ENCODE peak calls at places on chromosomes 6 and 20, in nine cellular contexts. One of them, this sample, is unnamed.
A peak's percentile ranks its signal among the peaks of the same experiment; 100 is the strongest.

GRCh38 chr6:110874880-110875547 is 429 bp downstream of the AMD1 start:
- DNase-seq in K562: no peak
- DNase-seq in psoas muscle: peak; percentile 71
- DNase-seq in neural progenitor cell: peak; percentile 51
- DNase-seq in adrenal gland: peak; percentile 59
- DNase-seq in heart left ventricle: no peak
- DNase-seq in IMR-90: no peak
- DNase-seq in thyroid gland: peak; percentile 59
- DNase-seq in left ventricle myocardium inferior: peak; percentile 37
- DNase-seq in this sample: peak; percentile 37

GRCh38 chr6:52063584-52064400 is 23.6 kb downstream of the PKHD1 start:
- DNase-seq in neural progenitor cell: peak; percentile 67
- DNase-seq in K562: peak; percentile 32
- DNase-seq in psoas muscle: peak; percentile 57
- DNase-seq in left ventricle myocardium inferior: no peak
- DNase-seq in IMR-90: peak; percentile 30
- DNase-seq in adrenal gland: peak; percentile 41
- DNase-seq in thyroid gland: no peak
- DNase-seq in heart left ventricle: no peak
- DNase-seq in this sample: peak; percentile 40

GRCh38 chr20:21608777-21609176 is 94.9 kb upstream of the NKX2-2 start:
- DNase-seq in heart left ventricle: no peak
- DNase-seq in K562: no peak
- DNase-seq in thyroid gland: no peak
- DNase-seq in adrenal gland: no peak
- DNase-seq in IMR-90: no peak
- DNase-seq in left ventricle myocardium inferior: no peak
- DNase-seq in neural progenitor cell: no peak
- DNase-seq in psoas muscle: no peak
- DNase-seq in this sample: no peak

GRCh38 chr6:113203135-113203534 is 654.0 kb upstream of the MARCKS start:
- DNase-seq in heart left ventricle: no peak
- DNase-seq in left ventricle myocardium inferior: no peak
- DNase-seq in IMR-90: no peak
- DNase-seq in neural progenitor cell: no peak
- DNase-seq in psoas muscle: no peak
- DNase-seq in thyroid gland: no peak
- DNase-seq in adrenal gland: no peak
- DNase-seq in K562: no peak
- DNase-seq in this sample: no peak

GRCh38 chr6:12420626-12421025 is 130.5 kb downstream of the EDN1 start:
- DNase-seq in heart left ventricle: no peak
- DNase-seq in thyroid gland: no peak
- DNase-seq in K562: no peak
- DNase-seq in adrenal gland: no peak
- DNase-seq in left ventricle myocardium inferior: no peak
- DNase-seq in neural progenitor cell: peak; percentile 82
- DNase-seq in IMR-90: peak; percentile 25
- DNase-seq in psoas muscle: no peak
- DNase-seq in this sample: no peak

GRCh38 chr20:49759266-49759950 is 45.7 kb upstream of the B4GALT5 start:
- DNase-seq in neural progenitor cell: no peak
- DNase-seq in left ventricle myocardium inferior: no peak
- DNase-seq in adrenal gland: no peak
- DNase-seq in thyroid gland: no peak
- DNase-seq in psoas muscle: no peak
- DNase-seq in K562: no peak
- DNase-seq in IMR-90: no peak
- DNase-seq in heart left ventricle: no peak
- DNase-seq in this sample: no peak

GRCh38 chr6:109406196-109406595 is 23.9 kb upstream of the CD164 start:
- DNase-seq in adrenal gland: no peak
- DNase-seq in thyroid gland: no peak
- DNase-seq in psoas muscle: no peak
- DNase-seq in left ventricle myocardium inferior: no peak
- DNase-seq in K562: no peak
- DNase-seq in neural progenitor cell: no peak
- DNase-seq in heart left ventricle: no peak
- DNase-seq in IMR-90: peak; percentile 63
- DNase-seq in this sample: no peak

GRCh38 chr20:49871391-49871948 is 43.9 kb downstream of the SPATA2 start:
- DNase-seq in psoas muscle: no peak
- DNase-seq in K562: no peak
- DNase-seq in left ventricle myocardium inferior: no peak
- DNase-seq in adrenal gland: no peak
- DNase-seq in thyroid gland: no peak
- DNase-seq in heart left ventricle: no peak
- DNase-seq in IMR-90: no peak
- DNase-seq in neural progenitor cell: no peak
- DNase-seq in this sample: no peak

GRCh38 chr20:22810626-22811559 is 224.2 kb upstream of the SSTR4 start:
- DNase-seq in IMR-90: no peak
- DNase-seq in heart left ventricle: no peak
- DNase-seq in neural progenitor cell: peak; percentile 64
- DNase-seq in psoas muscle: no peak
- DNase-seq in thyroid gland: no peak
- DNase-seq in adrenal gland: peak; percentile 25
- DNase-seq in left ventricle myocardium inferior: no peak
- DNase-seq in K562: no peak
- DNase-seq in this sample: no peak

GRCh38 chr20:37615507-37616425 is 78.1 kb upstream of the CTNNBL1 start:
- DNase-seq in K562: peak; percentile 71
- DNase-seq in adrenal gland: no peak
- DNase-seq in neural progenitor cell: peak; percentile 60
- DNase-seq in heart left ventricle: no peak
- DNase-seq in psoas muscle: no peak
- DNase-seq in thyroid gland: peak; percentile 48
- DNase-seq in left ventricle myocardium inferior: no peak
- DNase-seq in IMR-90: no peak
- DNase-seq in this sample: peak; percentile 55

GRCh38 chr6:24252215-24252614 is 105.6 kb downstream of the DCDC2 start:
- DNase-seq in heart left ventricle: no peak
- DNase-seq in left ventricle myocardium inferior: no peak
- DNase-seq in thyroid gland: no peak
- DNase-seq in IMR-90: no peak
- DNase-seq in adrenal gland: no peak
- DNase-seq in psoas muscle: no peak
- DNase-seq in K562: no peak
- DNase-seq in neural progenitor cell: peak; percentile 82
- DNase-seq in this sample: no peak

DNA sequence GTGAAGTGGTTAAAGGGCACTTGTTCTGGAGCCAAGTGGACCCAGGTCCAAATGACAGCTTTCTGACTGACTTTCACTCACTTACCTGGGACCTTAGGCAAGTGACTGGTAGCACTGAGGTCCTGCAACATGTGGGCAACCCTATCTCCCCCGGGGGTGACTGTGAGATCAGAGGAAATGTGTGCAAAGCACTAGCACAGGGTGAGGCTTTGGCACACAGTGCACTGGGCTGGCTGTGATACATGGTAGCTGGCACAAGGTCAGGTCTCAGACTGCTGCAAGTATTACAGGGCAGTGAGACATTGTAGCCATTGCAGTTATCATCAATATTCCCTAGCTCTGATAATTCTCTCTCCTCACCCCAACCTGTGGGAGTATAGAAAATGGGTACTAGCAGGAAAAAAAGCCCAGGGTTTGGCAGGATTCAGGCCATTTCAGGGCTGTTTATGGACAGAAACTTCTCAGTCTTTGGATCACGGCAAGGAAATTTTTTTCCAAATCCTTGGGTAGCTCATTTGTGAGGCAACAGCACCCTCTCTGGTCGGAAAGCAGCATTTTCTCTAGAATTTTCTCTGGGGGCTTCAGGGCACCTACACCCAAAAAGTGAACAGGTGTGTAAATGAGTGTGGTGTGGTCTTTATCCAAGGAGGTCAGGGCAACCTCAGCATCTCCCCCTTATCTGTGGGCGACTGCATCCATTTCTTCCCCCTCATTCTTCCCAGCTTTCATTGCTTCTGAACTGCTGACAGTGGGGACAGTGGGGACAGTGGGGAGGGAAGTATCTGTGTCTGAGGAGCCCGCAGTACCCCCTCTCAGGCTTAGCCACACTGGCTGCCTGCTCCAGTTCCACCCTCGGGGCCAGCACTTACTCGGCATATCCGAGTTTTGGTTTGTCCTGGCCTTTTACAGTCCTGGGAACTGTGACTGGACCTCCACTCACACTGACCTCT is 148.7 kb upstream of the PHACTR3 start:
- DNase-seq in heart left ventricle: no peak
- DNase-seq in thyroid gland: peak; percentile 65
- DNase-seq in left ventricle myocardium inferior: peak; percentile 32
- DNase-seq in K562: peak; percentile 20
- DNase-seq in psoas muscle: peak; percentile 60
- DNase-seq in neural progenitor cell: peak; percentile 60
- DNase-seq in adrenal gland: peak; percentile 58
- DNase-seq in IMR-90: peak; percentile 10
- DNase-seq in this sample: no peak
- TF ChIP-seq CTCF in heart left ventricle: peak; percentile 64
- TF ChIP-seq CTCF in thyroid gland: peak; percentile 61
- TF ChIP-seq CTCF in left ventricle myocardium inferior: peak; percentile 60
- TF ChIP-seq CTCF in K562: peak; percentile 71
- TF ChIP-seq CTCF in psoas muscle: peak; percentile 42
- TF ChIP-seq CTCF in neural progenitor cell: peak; percentile 82
- TF ChIP-seq CTCF in adrenal gland: peak; percentile 61
- TF ChIP-seq CTCF in IMR-90: peak; percentile 55
- TF ChIP-seq CTCF in this sample: peak; percentile 23

GRCh38 chr6:118625833-118626232 is 25.6 kb downstream of the CEP85L start:
- DNase-seq in left ventricle myocardium inferior: no peak
- DNase-seq in heart left ventricle: no peak
- DNase-seq in psoas muscle: no peak
- DNase-seq in K562: no peak
- DNase-seq in thyroid gland: no peak
- DNase-seq in IMR-90: no peak
- DNase-seq in adrenal gland: no peak
- DNase-seq in neural progenitor cell: no peak
- DNase-seq in this sample: no peak

GRCh38 chr6:118627724-118628123 is 23.7 kb downstream of the CEP85L start:
- DNase-seq in K562: no peak
- DNase-seq in neural progenitor cell: no peak
- DNase-seq in psoas muscle: no peak
- DNase-seq in IMR-90: no peak
- DNase-seq in left ventricle myocardium inferior: no peak
- DNase-seq in thyroid gland: no peak
- DNase-seq in adrenal gland: no peak
- DNase-seq in heart left ventricle: no peak
- DNase-seq in this sample: no peak

GRCh38 chr6:118630928-118631327 is 20.5 kb downstream of the CEP85L start:
- DNase-seq in K562: no peak
- DNase-seq in left ventricle myocardium inferior: no peak
- DNase-seq in heart left ventricle: no peak
- DNase-seq in IMR-90: no peak
- DNase-seq in psoas muscle: no peak
- DNase-seq in thyroid gland: no peak
- DNase-seq in adrenal gland: no peak
- DNase-seq in neural progenitor cell: no peak
- DNase-seq in this sample: no peak

GRCh38 chr6:118632359-118632758 is 19.0 kb downstream of the CEP85L start:
- DNase-seq in K562: no peak
- DNase-seq in adrenal gland: no peak
- DNase-seq in left ventricle myocardium inferior: no peak
- DNase-seq in IMR-90: no peak
- DNase-seq in psoas muscle: no peak
- DNase-seq in thyroid gland: no peak
- DNase-seq in neural progenitor cell: no peak
- DNase-seq in heart left ventricle: no peak
- DNase-seq in this sample: no peak

GRCh38 chr6:118630067-118630466 is 21.3 kb downstream of the CEP85L start:
- DNase-seq in heart left ventricle: no peak
- DNase-seq in adrenal gland: no peak
- DNase-seq in thyroid gland: no peak
- DNase-seq in IMR-90: no peak
- DNase-seq in left ventricle myocardium inferior: no peak
- DNase-seq in neural progenitor cell: no peak
- DNase-seq in psoas muscle: no peak
- DNase-seq in K562: no peak
- DNase-seq in this sample: no peak
- H3K36me3 ChIP-seq in heart left ventricle: peaks cover 3% of the 10 kb centered on the region
- H3K36me3 ChIP-seq in adrenal gland: no peaks in the 10 kb centered on the region
- H3K36me3 ChIP-seq in thyroid gland: no peaks in the 10 kb centered on the region
- H3K36me3 ChIP-seq in IMR-90: peaks cover 11% of the 10 kb centered on the region
- H3K36me3 ChIP-seq in left ventricle myocardium inferior: peaks cover 5% of the 10 kb centered on the region
- H3K36me3 ChIP-seq in neural progenitor cell: no peaks in the 10 kb centered on the region
- H3K36me3 ChIP-seq in psoas muscle: peaks cover 10% of the 10 kb centered on the region
- H3K36me3 ChIP-seq in K562: peaks cover 17% of the 10 kb centered on the region
- H3K36me3 ChIP-seq in this sample: no peaks in the 10 kb centered on the region

DNA sequence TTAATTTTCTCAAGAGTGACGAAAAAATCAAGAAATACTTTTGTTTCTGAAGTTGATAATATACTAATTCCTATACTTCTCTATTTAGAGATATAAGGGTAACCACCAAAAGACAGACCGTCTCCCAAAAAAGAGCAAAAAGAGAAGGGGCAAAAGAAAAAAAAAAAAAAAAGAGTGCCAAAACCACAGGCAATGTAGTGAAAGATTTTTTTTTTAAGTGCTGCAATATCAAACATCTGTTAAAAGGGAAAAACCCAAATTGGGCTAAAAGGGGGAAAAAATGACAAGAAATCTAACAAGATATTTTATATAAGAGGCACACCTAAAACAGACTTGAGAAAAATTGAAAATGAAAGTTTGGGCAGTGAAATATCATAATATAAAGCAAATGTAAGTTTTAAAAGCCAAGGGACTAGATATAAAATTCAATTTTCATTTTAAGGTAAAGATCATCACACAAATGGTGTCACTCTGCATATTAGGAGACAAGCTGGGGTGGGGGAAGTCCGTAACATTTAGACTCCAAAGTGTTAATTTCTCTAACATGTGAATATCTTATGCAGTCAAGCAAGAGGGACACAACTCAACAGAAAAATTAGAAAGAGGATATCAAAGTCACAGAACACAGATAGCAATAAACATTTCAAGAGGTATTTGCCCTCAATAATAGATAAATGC is 9.2 kb downstream of the C6orf52 start:
- DNase-seq in adrenal gland: no peak
- DNase-seq in psoas muscle: no peak
- DNase-seq in thyroid gland: no peak
- DNase-seq in K562: no peak
- DNase-seq in heart left ventricle: no peak
- DNase-seq in IMR-90: no peak
- DNase-seq in left ventricle myocardium inferior: no peak
- DNase-seq in neural progenitor cell: no peak
- DNase-seq in this sample: no peak
- H3K27ac ChIP-seq in adrenal gland: no peak overlapping the region
- H3K27ac ChIP-seq in psoas muscle: no peak overlapping the region
- H3K27ac ChIP-seq in thyroid gland: no peak overlapping the region
- H3K27ac ChIP-seq in K562: no peak overlapping the region
- H3K27ac ChIP-seq in heart left ventricle: no peak overlapping the region
- H3K27ac ChIP-seq in IMR-90: no peak overlapping the region
- H3K27ac ChIP-seq in left ventricle myocardium inferior: no peak overlapping the region
- H3K27ac ChIP-seq in neural progenitor cell: no peak overlapping the region
- H3K27ac ChIP-seq in this sample: no peak overlapping the region

DNA sequence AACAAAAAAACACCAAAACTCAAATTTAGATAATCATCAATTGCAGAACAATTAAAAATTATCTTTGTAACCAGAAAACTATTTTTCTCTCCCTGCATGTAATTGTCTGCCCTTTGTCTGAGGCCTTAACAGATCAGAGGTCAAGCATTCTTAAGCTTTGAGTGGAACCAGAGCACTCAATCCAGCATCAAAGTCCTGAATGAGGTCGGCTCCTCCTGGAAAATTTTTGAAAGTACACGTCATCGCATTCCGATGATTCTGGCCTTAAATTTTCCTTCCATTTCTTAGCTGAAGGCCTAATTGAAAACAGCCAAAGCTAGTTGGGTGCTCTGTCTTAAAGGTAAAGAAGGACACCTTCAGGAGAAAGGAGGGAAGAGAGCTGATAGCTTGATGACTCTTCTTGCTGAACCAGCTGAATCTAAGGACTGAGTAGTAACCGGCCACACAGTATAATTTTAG is 510.2 kb upstream of the SULF2 start:
- DNase-seq in thyroid gland: peak; percentile 51
- DNase-seq in K562: no peak
- DNase-seq in psoas muscle: no peak
- DNase-seq in adrenal gland: peak; percentile 59
- DNase-seq in IMR-90: peak; percentile 94
- DNase-seq in heart left ventricle: peak; percentile 31
- DNase-seq in neural progenitor cell: peak; percentile 76
- DNase-seq in left ventricle myocardium inferior: no peak
- DNase-seq in this sample: peak; percentile 61
- TF ChIP-seq CTCF in thyroid gland: peak; percentile 33
- TF ChIP-seq CTCF in K562: no peak
- TF ChIP-seq CTCF in psoas muscle: no peak
- TF ChIP-seq CTCF in adrenal gland: peak; percentile 48
- TF ChIP-seq CTCF in IMR-90: peak; percentile 53
- TF ChIP-seq CTCF in heart left ventricle: peak; percentile 50
- TF ChIP-seq CTCF in neural progenitor cell: peak; percentile 46
- TF ChIP-seq CTCF in left ventricle myocardium inferior: peak; percentile 42
- TF ChIP-seq CTCF in this sample: no peak

This sample was measured in lung.